ENCODE peak calls at places on chromosomes 12 and 14, in nine cellular contexts. U is fibroblast of lung, Y is transverse colon, D is pancreas, B is A549, H is left ventricle myocardium inferior, V is ascending aorta, O is brain microvascular endothelial cell, K is psoas muscle. W is an unnamed sample.

GRCh38 chr14:89912667-89913211 is 41.8 kb downstream of the EFCAB11 start:
- DNase-seq in U (peak; percentile 96), Y (peak; percentile 10), D (no peak), B (peak; percentile 66), H (no peak), V (no peak), O (peak; percentile 97), K (no peak), W (peak; percentile 50)

GRCh38 chr14:81314443-81315175 is 85.5 kb downstream of the STON2 start:
- DNase-seq in U (no peak), Y (no peak), D (no peak), B (no peak), H (no peak), V (no peak), O (no peak), K (no peak), W (no peak)

GRCh38 chr12:91361864-91362263 is 179.2 kb upstream of the DCN start:
- DNase-seq in U (peak; percentile 76), Y (no peak), D (no peak), B (peak; percentile 10), H (no peak), V (no peak), O (no peak), K (no peak), W (no peak)

GRCh38 chr14:104977681-104978647 is at the start of gene AHNAK2:
- DNase-seq in U (peak; percentile 70), Y (peak; percentile 79), D (peak; percentile 89), B (peak; percentile 60), H (peak; percentile 78), V (no peak), O (peak; percentile 38), K (peak; percentile 85), W (peak; percentile 85)

GRCh38 chr14:49483266-49483665 is 102.9 kb downstream of the RPS29 start:
- DNase-seq in U (no peak), Y (no peak), D (no peak), B (no peak), H (no peak), V (no peak), O (no peak), K (no peak), W (no peak)

GRCh38 chr12:16048511-16048910 is 137.4 kb downstream of the DERA start:
- DNase-seq in U (no peak), Y (no peak), D (no peak), B (no peak), H (no peak), V (no peak), O (peak; percentile 18), K (no peak), W (no peak)

GRCh38 chr12:49904601-49905000 is 901 bp upstream of the FAIM2 start:
- DNase-seq in U (no peak), Y (no peak), D (no peak), B (no peak), H (no peak), V (no peak), O (no peak), K (no peak), W (peak; percentile 22)

GRCh38 chr12:15620726-15621125 is 168.5 kb downstream of the EPS8 start:
- DNase-seq in U (no peak), Y (no peak), D (no peak), B (no peak), H (no peak), V (no peak), O (no peak), K (no peak), W (no peak)

GRCh38 chr14:71029236-71029781 is 122.0 kb downstream of the PCNX1 start:
- DNase-seq in U (no peak), Y (no peak), D (no peak), B (no peak), H (no peak), V (no peak), O (no peak), K (no peak), W (no peak)

GRCh38 chr12:124849382-124849781 is 14.3 kb downstream of the SCARB1 start:
- DNase-seq in U (no peak), Y (peak; percentile 53), D (no peak), B (no peak), H (peak; percentile 30), V (no peak), O (no peak), K (no peak), W (no peak)

GRCh38 chr12:124844411-124845397 is 19.0 kb downstream of the SCARB1 start:
- DNase-seq in U (no peak), Y (no peak), D (no peak), B (no peak), H (no peak), V (no peak), O (no peak), K (no peak), W (no peak)

GRCh38 chr12:124848621-124849380 is 14.9 kb downstream of the SCARB1 start:
- DNase-seq in U (no peak), Y (no peak), D (no peak), B (no peak), H (no peak), V (no peak), O (no peak), K (no peak), W (no peak)

GRCh38 chr12:124847113-124847512 is 16.6 kb downstream of the SCARB1 start:
- DNase-seq in U (no peak), Y (no peak), D (no peak), B (no peak), H (peak; percentile 41), V (no peak), O (no peak), K (no peak), W (no peak)

DNA sequence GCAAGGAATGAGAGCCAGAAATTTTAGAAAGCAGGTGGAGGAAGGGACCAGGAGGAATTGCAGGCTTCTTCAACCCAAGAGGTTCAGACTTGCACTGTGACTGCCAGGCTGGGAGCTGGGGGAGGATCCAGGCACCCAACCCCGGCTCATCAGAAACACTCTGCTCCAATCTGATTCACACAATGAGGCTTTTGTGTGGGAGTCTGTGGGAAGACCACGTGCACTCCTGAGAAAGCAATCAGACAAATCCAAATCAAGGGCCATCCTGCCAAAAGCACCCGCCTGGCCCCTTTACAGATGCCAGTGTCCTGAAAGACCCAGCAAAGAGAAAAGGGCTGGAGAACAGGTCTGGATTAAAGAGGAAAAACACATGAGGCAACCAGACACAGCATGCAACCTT is 16.0 kb downstream of the SCARB1 start:
- DNase-seq in U (no peak), Y (no peak), D (no peak), B (no peak), H (no peak), V (no peak), O (no peak), K (no peak), W (no peak)
- H3K27ac ChIP-seq in U (no peak overlapping the region), Y (no peak overlapping the region), D (no peak overlapping the region), B (no peak overlapping the region), H (peak overlapping the region; percentile 67), V (no peak overlapping the region), O (no peak overlapping the region), K (peak overlapping the region; percentile 50), W (no peak overlapping the region)

DNA sequence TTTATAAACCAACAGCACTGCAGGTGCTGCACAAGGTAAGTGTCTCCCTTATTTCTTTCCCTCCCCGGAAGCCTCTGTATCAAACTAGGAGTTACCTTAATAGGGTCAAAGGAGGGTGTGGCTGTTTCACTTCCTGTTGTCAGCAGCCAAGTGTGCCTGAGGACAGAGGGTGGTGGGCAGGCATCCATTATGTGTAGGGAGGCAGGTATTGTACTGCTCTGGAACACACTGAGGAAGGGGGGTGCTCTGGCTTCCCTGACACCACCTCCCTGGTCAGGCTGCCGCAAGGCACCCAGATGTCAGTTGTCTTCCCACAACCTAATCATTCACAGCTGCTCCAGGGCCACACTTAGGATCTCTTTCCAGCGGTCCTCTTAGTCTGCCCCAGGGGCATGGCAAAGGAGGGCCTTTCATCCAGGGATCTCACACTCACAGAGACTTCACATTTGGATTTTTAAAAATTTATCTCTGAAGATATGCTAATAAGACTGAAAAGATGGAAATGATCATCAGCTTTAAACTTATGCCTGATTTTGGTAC is 132.0 kb upstream of the ARHGAP5 start:
- DNase-seq in U (no peak), Y (peak; percentile 61), D (no peak), B (no peak), H (no peak), V (no peak), O (no peak), K (no peak), W (no peak)
- H3K4me3 ChIP-seq in U (no peak overlapping the region), Y (peak overlapping the region; percentile 12), D (no peak overlapping the region), B (peak overlapping the region; percentile 22), H (no peak overlapping the region), V (no peak overlapping the region), O (no peak overlapping the region), K (no peak overlapping the region), W (no peak overlapping the region)

GRCh38 chr12:126772171-126772864 is 1494.7 kb upstream of the TMEM132C start:
- DNase-seq in U (no peak), Y (peak; percentile 15), D (no peak), B (peak; percentile 2), H (no peak), V (no peak), O (no peak), K (no peak), W (no peak)
- H3K27ac ChIP-seq in U (no peak overlapping the region), Y (peak overlapping the region; percentile 48), D (no peak overlapping the region), B (no peak overlapping the region), H (no peak overlapping the region), V (no peak overlapping the region), O (no peak overlapping the region), K (peak overlapping the region; percentile 19), W (no peak overlapping the region)

GRCh38 chr14:33282181-33282580 is 343.5 kb downstream of the NPAS3 start:
- DNase-seq in U (no peak), Y (no peak), D (no peak), B (no peak), H (no peak), V (no peak), O (no peak), K (no peak), W (no peak)
- H3K4me3 ChIP-seq in U (no peak overlapping the region), Y (no peak overlapping the region), D (no peak overlapping the region), B (no peak overlapping the region), H (peak overlapping the region; percentile 1), V (no peak overlapping the region), O (no peak overlapping the region), K (no peak overlapping the region), W (no peak overlapping the region)

GRCh38 chr14:60003991-60004390 is 84.0 kb downstream of the LRRC9 start:
- DNase-seq in U (no peak), Y (no peak), D (no peak), B (no peak), H (no peak), V (no peak), O (no peak), K (no peak), W (no peak)
- H3K27ac ChIP-seq in U (no peak overlapping the region), Y (no peak overlapping the region), D (no peak overlapping the region), B (no peak overlapping the region), H (peak overlapping the region; percentile 76), V (no peak overlapping the region), O (no peak overlapping the region), K (peak overlapping the region; percentile 89), W (no peak overlapping the region)

GRCh38 chr12:109741970-109742372 is 28.3 kb downstream of the FAM222A start:
- DNase-seq in U (no peak), Y (no peak), D (peak; percentile 44), B (no peak), H (no peak), V (no peak), O (no peak), K (peak; percentile 5), W (peak; percentile 15)
- H3K4me3 ChIP-seq in U (no peak overlapping the region), Y (no peak overlapping the region), D (no peak overlapping the region), B (no peak overlapping the region), H (no peak overlapping the region), V (no peak overlapping the region), O (no peak overlapping the region), K (no peak overlapping the region), W (no peak overlapping the region)

W was measured in lower lobe of right lung.